ENCODE peak calls at places on chromosomes 4 and X, in nine cellular contexts. Z is activated gamma-delta T cell treated with Interleukin-2 at 50 U/mL for 16 hours; B is hippocampal formation; U is NCI-H2029; W is T-helper 2 cell; E is fibroblast of the aortic adventitia; G is stimulated activated CD8-positive, alpha-beta memory T cell treated with anti-CD3 and anti-CD28 coated beads, Interleukin-7, amount 100 ng/mL, for 1 hour; K is Panc1; F is psoas muscle. J is an unnamed sample.

GRCh38 chrX:153526801-153527599 is 9.6 kb downstream of the ATP2B3 start:
- DNase-seq in U (no peak), B (no peak), F (no peak), Z (no peak), K (no peak), G (no peak), E (no peak), W (no peak), J (no peak)

GRCh38 chr4:47566566-47566965 is 81.5 kb downstream of the ATP10D start:
- DNase-seq in W (no peak), Z (no peak), U (no peak), F (no peak), K (no peak), B (no peak), G (no peak), E (no peak), J (no peak)

GRCh38 chrX:11349020-11349419 is 55.8 kb downstream of the AMELX start:
- DNase-seq in U (no peak), W (no peak), G (no peak), E (no peak), B (no peak), F (no peak), K (no peak), Z (no peak), J (no peak)

GRCh38 chr4:139557506-139558110 is 1.6 kb upstream of the SETD7 start:
- DNase-seq in G (no peak), W (no peak), Z (no peak), F (no peak), B (no peak), U (no peak), E (no peak), K (no peak), J (no peak)

GRCh38 chrX:154734101-154734781 is 16.6 kb downstream of the GAB3 start:
- DNase-seq in K (no peak), G (no peak), U (no peak), W (no peak), E (peak; percentile 74), Z (peak; percentile 31), F (peak; percentile 21), B (peak; percentile 7), J (no peak)

GRCh38 chrX:108584617-108585211 is 145.1 kb downstream of the COL4A5 start:
- DNase-seq in K (peak; percentile 12), F (no peak), W (no peak), U (no peak), E (no peak), G (no peak), B (peak; percentile 47), Z (no peak), J (no peak)

GRCh38 chrX:74923942-74924448 is 1.3 kb downstream of the NEXMIF start:
- DNase-seq in U (peak; percentile 44), B (no peak), F (peak; percentile 29), E (no peak), K (no peak), G (no peak), Z (no peak), W (no peak), J (no peak)

GRCh38 chr4:183257808-183258207 is 62.3 kb downstream of the CLDN22 start:
- DNase-seq in E (no peak), F (no peak), U (no peak), K (no peak), G (no peak), Z (no peak), B (no peak), W (no peak), J (no peak)

GRCh38 chrX:153571159-153571908 is 27.6 kb downstream of the CCNQ start:
- DNase-seq in W (no peak), K (no peak), B (no peak), E (no peak), U (no peak), F (no peak), Z (no peak), G (no peak), J (no peak)

GRCh38 chr4:125346616-125347015 is 31.9 kb downstream of the FAT4 start:
- DNase-seq in B (no peak), F (no peak), U (no peak), E (no peak), Z (no peak), G (no peak), W (no peak), K (no peak), J (no peak)

GRCh38 chr4:183960912-183961569 is 55.9 kb downstream of the STOX2 start:
- DNase-seq in Z (no peak), B (no peak), G (no peak), F (no peak), U (no peak), W (no peak), E (no peak), K (no peak), J (no peak)

GRCh38 chr4:8917321-8917811 is 45.7 kb upstream of the HMX1 start:
- DNase-seq in F (no peak), E (no peak), K (no peak), G (no peak), U (no peak), W (no peak), B (no peak), Z (no peak), J (no peak)

GRCh38 chr4:39998659-39999345 is 21.1 kb upstream of the PDS5A start:
- DNase-seq in W (no peak), Z (no peak), F (no peak), E (no peak), K (no peak), B (no peak), U (no peak), G (no peak), J (no peak)

GRCh38 chrX:54181196-54181953 is 1.7 kb downstream of the FAM120C start:
- DNase-seq in K (no peak), B (no peak), U (no peak), E (peak; percentile 34), G (no peak), W (no peak), F (no peak), Z (no peak), J (no peak)

GRCh38 chr4:23969635-23970034 is 79.8 kb upstream of the PPARGC1A start:
- DNase-seq in B (no peak), E (no peak), G (no peak), W (no peak), K (no peak), F (no peak), Z (no peak), U (no peak), J (no peak)

GRCh38 chrX:123625952-123626351 is 106.9 kb downstream of the THOC2 start:
- DNase-seq in U (no peak), G (no peak), Z (no peak), F (no peak), B (no peak), K (no peak), W (no peak), E (no peak), J (no peak)

GRCh38 chr4:48093949-48094550 is 40.0 kb downstream of the TXK start:
- DNase-seq in E (peak; percentile 47), B (no peak), U (no peak), G (no peak), W (no peak), Z (no peak), K (no peak), F (no peak), J (no peak)

GRCh38 chr4:155908187-155909139 is 5.0 kb downstream of the TDO2 start:
- DNase-seq in G (no peak), E (no peak), B (no peak), K (no peak), Z (no peak), W (no peak), F (no peak), U (no peak), J (no peak)

GRCh38 chr4:16196482-16197393 is 29.5 kb downstream of the TAPT1 start:
- DNase-seq in W (no peak), F (no peak), E (peak; percentile 82), K (no peak), U (no peak), G (no peak), B (peak; percentile 62), Z (no peak), J (no peak)

GRCh38 chrX:13090261-13091110 is 46.1 kb upstream of the FAM9C start:
- DNase-seq in F (no peak), E (peak; percentile 68), W (no peak), K (no peak), Z (no peak), U (no peak), G (no peak), B (peak; percentile 12), J (no peak)

GRCh38 chrX:19129694-19130093 is 7.4 kb upstream of the ADGRG2 start:
- DNase-seq in K (no peak), B (no peak), F (no peak), E (no peak), G (no peak), W (no peak), U (no peak), Z (no peak), J (no peak)

GRCh38 chr4:56468097-56468422 is 643 bp downstream of the SRP72 start:
- DNase-seq in G (no peak), Z (peak; percentile 12), B (peak; percentile 44), E (no peak), W (peak; percentile 7), K (no peak), U (peak; percentile 30), F (no peak), J (no peak)

GRCh38 chr4:24141836-24142235 is 252.0 kb upstream of the PPARGC1A start:
- DNase-seq in K (no peak), U (no peak), W (no peak), B (no peak), E (no peak), Z (no peak), G (no peak), F (no peak), J (no peak)

GRCh38 chr4:87975466-87975865 is at the start of gene SPP1:
- DNase-seq in F (no peak), K (no peak), E (peak; percentile 19), W (no peak), B (peak; percentile 79), G (no peak), U (no peak), Z (no peak), J (peak; percentile 68)

GRCh38 chrX:57918750-57919436 is 8.6 kb upstream of the ZXDA start:
- DNase-seq in G (no peak), K (no peak), U (peak; percentile 14), E (peak; percentile 59), Z (no peak), F (peak; percentile 30), B (no peak), W (no peak), J (no peak)

GRCh38 chr4:143232277-143232676 is 47.6 kb downstream of the USP38 start:
- DNase-seq in U (no peak), B (no peak), E (no peak), K (no peak), W (no peak), G (no peak), Z (no peak), F (no peak), J (no peak)

GRCh38 chr4:176400816-176401461 is 81.2 kb downstream of the SPCS3 start:
- DNase-seq in E (peak; percentile 45), U (no peak), F (no peak), W (no peak), Z (no peak), G (no peak), B (no peak), K (peak; percentile 8), J (no peak)

GRCh38 chrX:24728530-24728929 is 34.8 kb downstream of the POLA1 start:
- DNase-seq in G (no peak), Z (no peak), U (peak; percentile 40), B (no peak), K (no peak), W (no peak), E (no peak), F (no peak), J (no peak)

GRCh38 chr4:14853186-14853946 is 148.9 kb upstream of the CPEB2 start:
- DNase-seq in Z (no peak), F (no peak), G (no peak), B (no peak), E (peak; percentile 89), U (no peak), W (no peak), K (no peak), J (no peak)